ENCODE peak calls at places on chromosomes 3 and 15, in five cellular contexts. E, M, Y, T and V are unnamed samples.

GRCh38 chr3:14506626-14507344 is 33.4 kb downstream of the GRIP2 start:
- DNase-seq in Y (no peak), E (peak), T (no peak), M (no peak), V (no peak)

GRCh38 chr15:99123706-99124451 is 19.0 kb downstream of the SYNM start:
- DNase-seq in M (peak), E (peak), T (no peak), Y (no peak), V (peak)

GRCh38 chr3:66200786-66201185 is 20.0 kb upstream of the SLC25A26 start:
- DNase-seq in Y (no peak), E (no peak), M (no peak), T (no peak), V (no peak)

GRCh38 chr3:55633333-55633732 is 146.2 kb upstream of the WNT5A start:
- DNase-seq in Y (no peak), T (no peak), E (no peak), M (no peak), V (no peak)

GRCh38 chr3:160449660-160450598 is at the start of gene TRIM59:
- DNase-seq in M (peak), E (peak), T (peak), Y (peak), V (peak)

GRCh38 chr3:184417619-184418327 is 37.9 kb downstream of the CHRD start:
- DNase-seq in Y (peak), E (peak), M (peak), T (peak), V (peak)

GRCh38 chr15:89030311-89030710 is 57.9 kb upstream of the ABHD2 start:
- DNase-seq in Y (no peak), E (no peak), M (no peak), T (no peak), V (no peak)

GRCh38 chr15:41581110-41581509 is 22.1 kb downstream of the TYRO3 start:
- DNase-seq in M (no peak), E (no peak), Y (no peak), T (no peak), V (no peak)

GRCh38 chr3:175731543-175731942 is 872.4 kb downstream of the NAALADL2 start:
- DNase-seq in Y (no peak), M (no peak), T (no peak), E (no peak), V (no peak)

GRCh38 chr3:169146112-169146665 is 517.3 kb downstream of the MECOM start:
- DNase-seq in E (peak), T (no peak), Y (no peak), M (peak), V (peak)

GRCh38 chr3:119681279-119681678 is 4.1 kb upstream of the COX17 start:
- DNase-seq in E (no peak), Y (no peak), T (no peak), M (no peak), V (no peak)

GRCh38 chr3:65795166-65795565 is 243.6 kb downstream of the MAGI1 start:
- DNase-seq in T (no peak), M (no peak), E (no peak), Y (no peak), V (no peak)

GRCh38 chr3:151345854-151346253 is 16.5 kb upstream of the P2RY13 start:
- DNase-seq in M (peak), Y (no peak), T (no peak), E (no peak), V (no peak)

GRCh38 chr15:28875461-28875965 is 10.3 kb upstream of the APBA2 start:
- DNase-seq in T (no peak), E (peak), Y (no peak), M (no peak), V (peak)

GRCh38 chr15:60212536-60212935 is 185.2 kb downstream of the ANXA2 start:
- DNase-seq in T (no peak), Y (no peak), E (no peak), M (no peak), V (no peak)

GRCh38 chr3:138442433-138442832 is 8.0 kb downstream of the ESYT3 start:
- DNase-seq in E (peak), M (peak), Y (no peak), T (no peak), V (no peak)

GRCh38 chr15:48392356-48392755 is 61.1 kb downstream of the DUT start:
- DNase-seq in Y (no peak), E (peak), T (no peak), M (peak), V (no peak)

GRCh38 chr3:185079620-185080019 is 73.2 kb downstream of the C3orf70 start:
- DNase-seq in T (no peak), M (no peak), Y (no peak), E (no peak), V (no peak)